ENCODE peak calls at places on chromosomes 1 and 21, in four cellular contexts. C, F, M and Z are unnamed samples.

GRCh38 chr1:44945992-44946391 is 40.4 kb downstream of the EIF2B3 start:
- DNase-seq in C (no peak), F (no peak), M (no peak), Z (no peak)

GRCh38 chr1:209805875-209806760 is at the start of gene IRF6:
- DNase-seq in C (peak), F (peak), M (peak), Z (peak)

GRCh38 chr1:155871390-155871789 is 12.0 kb downstream of the SYT11 start:
- DNase-seq in C (no peak), F (no peak), M (no peak), Z (no peak)

GRCh38 chr1:29849038-29849750 is 612.9 kb downstream of the PTPRU start:
- DNase-seq in C (peak), F (peak), M (no peak), Z (peak)

GRCh38 chr1:163412216-163412615 is 90.5 kb downstream of the NUF2 start:
- DNase-seq in C (no peak), F (no peak), M (no peak), Z (no peak)

GRCh38 chr1:86502721-86503430 is 34.1 kb downstream of the CLCA1 start:
- DNase-seq in C (no peak), F (peak), M (no peak), Z (no peak)

GRCh38 chr1:245258271-245258920 is 103.6 kb downstream of the KIF26B start:
- DNase-seq in C (no peak), F (peak), M (no peak), Z (no peak)

GRCh38 chr1:168057921-168058320 is 78.8 kb downstream of the GPR161 start:
- DNase-seq in C (no peak), F (peak), M (no peak), Z (no peak)

GRCh38 chr21:32457962-32458361 is 45.5 kb downstream of the EVA1C start:
- DNase-seq in C (no peak), F (no peak), M (no peak), Z (no peak)

GRCh38 chr1:93758842-93759515 is 77.3 kb upstream of the BCAR3 start:
- DNase-seq in C (no peak), F (peak), M (no peak), Z (no peak)